ENCODE peak calls at places on chromosome 11, in eight cellular contexts. C, A, M, L, U, H, I and V are unnamed samples.

GRCh38 chr11:103537904-103538502 is 428.8 kb downstream of the DYNC2H1 start:
- DNase-seq in M (no peak), C (no peak), I (no peak), L (no peak), U (no peak), H (no peak), A (peak), V (no peak)

GRCh38 chr11:3156282-3156660 is 8.8 kb downstream of the OSBPL5 start:
- DNase-seq in U (no peak), A (no peak), C (peak), M (no peak), I (no peak), H (no peak), L (no peak), V (no peak)

GRCh38 chr11:18243783-18244362 is 4.6 kb downstream of the SAA2 start:
- DNase-seq in A (peak), H (peak), M (peak), I (peak), L (peak), U (peak), C (no peak), V (peak)

GRCh38 chr11:133898770-133899115 is 53.4 kb upstream of the SPATA19 start:
- DNase-seq in L (no peak), U (no peak), A (no peak), I (no peak), C (no peak), H (no peak), M (peak), V (no peak)

GRCh38 chr11:1887451-1888346 is 4.0 kb downstream of the PRR33 start:
- DNase-seq in A (no peak), C (no peak), H (no peak), M (peak), L (peak), I (no peak), U (no peak), V (no peak)

GRCh38 chr11:126973051-126973450 is 27.5 kb downstream of the KIRREL3 start:
- DNase-seq in M (no peak), U (no peak), L (no peak), I (no peak), A (no peak), C (no peak), H (no peak), V (no peak)

GRCh38 chr11:93131709-93132108 is 66.1 kb downstream of the SLC36A4 start:
- DNase-seq in H (no peak), C (no peak), A (no peak), L (no peak), I (no peak), U (no peak), M (no peak), V (no peak)

GRCh38 chr11:14542384-14542783 is 22.2 kb upstream of the PSMA1 start:
- DNase-seq in C (no peak), U (no peak), H (no peak), L (no peak), A (no peak), M (no peak), I (no peak), V (no peak)

GRCh38 chr11:69656536-69657455 is 15.8 kb downstream of the CCND1 start:
- DNase-seq in U (no peak), C (no peak), I (no peak), A (no peak), M (no peak), H (no peak), L (no peak), V (no peak)

GRCh38 chr11:60348116-60348515 is 21.1 kb downstream of the MS4A6E start:
- DNase-seq in A (no peak), U (no peak), H (no peak), L (no peak), M (no peak), C (no peak), I (no peak), V (no peak)

GRCh38 chr11:128621491-128622136 is 34.3 kb upstream of the ETS1 start:
- DNase-seq in C (peak), I (peak), U (no peak), H (peak), A (peak), M (peak), L (no peak), V (no peak)

GRCh38 chr11:119066481-119066880 is 1.1 kb upstream of the VPS11 start:
- DNase-seq in M (no peak), U (no peak), A (no peak), I (no peak), C (no peak), H (no peak), L (no peak), V (no peak)

GRCh38 chr11:46361283-46362145 is 14.3 kb downstream of the DGKZ start:
- DNase-seq in L (peak), M (peak), I (no peak), C (peak), A (peak), U (peak), H (no peak), V (peak)

GRCh38 chr11:61539009-61539408 is 30.5 kb downstream of the LRRC10B start:
- DNase-seq in H (no peak), M (no peak), U (no peak), A (no peak), L (no peak), I (no peak), C (no peak), V (no peak)

GRCh38 chr11:44950036-44950624 is 553 bp downstream of the TP53I11 start:
- DNase-seq in U (no peak), H (no peak), M (peak), L (no peak), C (peak), I (no peak), A (no peak), V (no peak)

GRCh38 chr11:123544631-123545375 is 109.6 kb downstream of the SCN3B start:
- DNase-seq in H (no peak), M (no peak), C (peak), U (no peak), A (no peak), L (no peak), I (no peak), V (no peak)

GRCh38 chr11:15710593-15711260 is 596.0 kb downstream of the INSC start:
- DNase-seq in U (no peak), L (no peak), C (no peak), A (no peak), H (no peak), M (no peak), I (no peak), V (no peak)

GRCh38 chr11:87061766-87062165 is 24.0 kb downstream of the TMEM135 start:
- DNase-seq in U (no peak), C (no peak), L (no peak), H (no peak), M (no peak), A (no peak), I (no peak), V (no peak)

GRCh38 chr11:1260023-1260501 is 37.2 kb downstream of the MUC5B start:
- DNase-seq in L (peak), C (no peak), U (no peak), H (no peak), I (no peak), M (no peak), A (no peak), V (no peak)

GRCh38 chr11:48109046-48109666 is 107.5 kb upstream of the OR4B1 start:
- DNase-seq in I (no peak), A (peak), L (peak), C (no peak), U (peak), M (peak), H (no peak), V (no peak)

GRCh38 chr11:78784321-78785061 is 209.8 kb upstream of the NARS2 start:
- DNase-seq in M (no peak), I (no peak), C (no peak), H (no peak), A (peak), U (no peak), L (no peak), V (no peak)

GRCh38 chr11:69475141-69475865 is 6.2 kb upstream of the LINC01488 start:
- DNase-seq in M (no peak), A (no peak), C (peak), I (no peak), U (no peak), H (no peak), L (no peak), V (no peak)

GRCh38 chr11:110086892-110087309 is 6.3 kb upstream of the ZC3H12C start:
- DNase-seq in A (no peak), U (no peak), I (peak), M (no peak), C (no peak), H (no peak), L (no peak), V (no peak)

GRCh38 chr11:1560011-1560579 is 12.0 kb downstream of the DUSP8 start:
- DNase-seq in C (no peak), A (no peak), I (no peak), H (no peak), U (no peak), L (no peak), M (no peak), V (no peak)

GRCh38 chr11:122342089-122342749 is 226.2 kb upstream of the BLID start:
- DNase-seq in H (no peak), M (no peak), U (no peak), A (no peak), I (no peak), C (no peak), L (no peak), V (no peak)

GRCh38 chr11:45663486-45664375 is 1.7 kb downstream of the CHST1 start:
- DNase-seq in M (no peak), I (no peak), U (no peak), A (peak), C (no peak), H (no peak), L (no peak), V (no peak)

GRCh38 chr11:67349036-67349435 is 4.3 kb downstream of the POLD4 start:
- DNase-seq in L (no peak), C (no peak), H (no peak), M (no peak), I (no peak), U (no peak), A (no peak), V (no peak)

GRCh38 chr11:575324-575995 is 810 bp upstream of the PHRF1 start:
- DNase-seq in U (no peak), H (no peak), M (no peak), C (peak), I (no peak), L (no peak), A (peak), V (no peak)

DNA sequence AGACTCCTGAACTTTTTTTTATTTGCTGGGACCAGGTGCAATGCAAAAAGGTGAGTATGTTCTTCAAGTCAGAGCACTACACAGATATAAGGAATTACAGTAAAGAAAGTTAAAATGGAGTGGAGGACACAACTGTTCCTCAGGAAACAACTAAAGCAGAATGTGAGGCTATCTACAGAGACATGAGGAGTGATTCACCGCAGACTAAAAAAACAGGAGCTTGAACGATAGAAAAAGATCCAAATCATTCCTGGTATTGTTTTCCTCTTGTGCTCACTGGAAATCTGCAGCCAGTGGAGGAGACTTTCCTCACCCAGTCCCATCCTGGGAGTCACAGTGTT is 106.2 kb downstream of the ABTB2 start:
- DNase-seq in L (no peak), C (no peak), U (no peak), I (no peak), M (no peak), A (peak), H (no peak), V (no peak)
- H3K4me3 ChIP-seq in L (no peak), C (peak), U (no peak), I (no peak), M (peak), A (peak), H (no peak), V (peak)

GRCh38 chr11:12693075-12693473 is 18.9 kb downstream of the TEAD1 start:
- DNase-seq in H (no peak), A (peak), L (no peak), C (peak), M (no peak), I (no peak), U (no peak), V (no peak)

GRCh38 chr11:12693485-12694181 is 19.4 kb downstream of the TEAD1 start:
- DNase-seq in U (no peak), M (no peak), I (peak), H (peak), C (peak), L (peak), A (peak), V (no peak)

GRCh38 chr11:12694182-12694531 is 19.9 kb downstream of the TEAD1 start:
- DNase-seq in L (no peak), A (no peak), I (no peak), U (no peak), C (peak), H (no peak), M (no peak), V (no peak)

GRCh38 chr11:12691473-12691872 is 17.3 kb downstream of the TEAD1 start:
- DNase-seq in H (no peak), C (no peak), I (no peak), M (no peak), A (peak), L (no peak), U (no peak), V (no peak)

GRCh38 chr11:12692238-12693074 is 18.2 kb downstream of the TEAD1 start:
- DNase-seq in C (peak), L (no peak), I (peak), A (peak), H (peak), M (no peak), U (no peak), V (no peak)
- H3K4me3 ChIP-seq in C (peak), L (no peak), I (no peak), A (peak), H (no peak), M (no peak), U (no peak), V (no peak)

GRCh38 chr11:6746086-6746618 is 25.6 kb downstream of the OR2AG2 start:
- DNase-seq in C (no peak), A (no peak), M (peak), U (peak), H (no peak), I (no peak), L (peak), V (peak)
- H3K4me3 ChIP-seq in C (peak), A (no peak), M (peak), U (peak), H (no peak), I (no peak), L (peak), V (peak)

GRCh38 chr11:132114185-132114584 is 743.8 kb downstream of the NTM start:
- DNase-seq in A (no peak), C (peak), L (peak), I (no peak), U (no peak), H (no peak), M (no peak), V (peak)

GRCh38 chr11:132116516-132116915 is 746.1 kb downstream of the NTM start:
- DNase-seq in M (no peak), H (no peak), L (no peak), I (no peak), A (no peak), U (no peak), C (no peak), V (no peak)

GRCh38 chr11:132111781-132112380 is 741.5 kb downstream of the NTM start:
- DNase-seq in C (no peak), U (no peak), L (no peak), M (no peak), H (peak), A (peak), I (no peak), V (no peak)

GRCh38 chr11:132114743-132115142 is 744.3 kb downstream of the NTM start:
- DNase-seq in H (no peak), C (no peak), M (no peak), I (no peak), A (no peak), L (no peak), U (no peak), V (no peak)

DNA sequence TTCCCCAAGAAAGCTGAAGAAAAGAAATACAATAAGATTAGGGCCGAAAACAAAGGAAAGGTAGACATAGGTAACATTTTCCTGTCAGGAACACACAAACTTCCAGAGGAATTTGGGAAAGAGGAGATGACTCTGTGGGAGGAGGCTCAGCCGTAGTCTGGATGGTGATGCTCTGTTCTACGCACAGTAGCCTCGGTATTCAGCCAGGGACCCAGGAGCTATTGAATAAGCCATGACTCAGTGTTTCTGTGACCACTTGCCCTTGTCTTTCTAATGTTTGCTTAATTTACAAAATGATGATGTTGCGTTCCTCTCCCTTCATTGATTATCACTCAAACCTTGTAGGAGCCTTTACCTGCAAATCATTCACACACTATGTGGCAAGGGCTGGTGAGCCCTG is 745.0 kb downstream of the NTM start:
- DNase-seq in U (no peak), A (peak), M (no peak), H (no peak), C (no peak), I (no peak), L (no peak), V (no peak)
- H3K4me3 ChIP-seq in U (no peak), A (no peak), M (no peak), H (no peak), C (no peak), I (no peak), L (no peak), V (no peak)

GRCh38 chr11:25298450-25298849 is 801.6 kb downstream of the LUZP2 start:
- DNase-seq in U (no peak), A (no peak), M (no peak), I (no peak), H (no peak), C (no peak), L (no peak), V (no peak)

DNA sequence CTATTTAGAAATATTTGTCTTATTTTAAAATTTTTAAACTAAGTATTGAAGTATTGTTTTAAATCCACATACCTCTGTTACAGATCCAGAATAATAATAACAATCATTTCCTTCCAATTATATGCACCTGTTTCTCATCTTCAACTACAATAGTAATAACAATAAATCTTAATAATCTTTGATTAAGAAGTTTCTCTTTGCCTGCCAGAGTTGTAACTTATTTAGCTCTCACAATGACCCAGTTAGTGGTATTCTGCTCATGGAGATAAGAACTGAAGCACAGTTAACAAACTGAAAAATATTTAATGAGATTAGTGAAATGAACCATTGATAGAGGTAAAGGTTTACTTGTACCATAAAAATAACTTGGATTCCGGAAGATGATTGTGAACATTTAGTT is 796.3 kb downstream of the LUZP2 start:
- DNase-seq in I (no peak), A (no peak), H (no peak), L (no peak), C (no peak), U (no peak), M (no peak), V (no peak)
- H3K4me3 ChIP-seq in I (no peak), A (no peak), H (no peak), L (no peak), C (no peak), U (no peak), M (no peak), V (no peak)